ENCODE peak calls at places on chromosome 19, in four cellular contexts. Q, L, S and U are unnamed samples.

GRCh38 chr19:10112037-10112751 is 701 bp downstream of the P2RY11 start:
- DNase-seq in L (no peak), Q (no peak), S (no peak), U (no peak)

GRCh38 chr19:45349126-45349415 is 8.5 kb downstream of the KLC3 start:
- DNase-seq in Q (no peak), L (no peak), S (no peak), U (no peak)

GRCh38 chr19:39502640-39503417 is 4.1 kb downstream of the DLL3 start:
- DNase-seq in Q (peak), L (peak), S (peak), U (peak)

GRCh38 chr19:10921909-10922637 is 6.4 kb downstream of the YIPF2 start:
- DNase-seq in L (no peak), Q (no peak), S (no peak), U (no peak)

GRCh38 chr19:42273407-42274064 is 4.5 kb downstream of the CIC start:
- DNase-seq in Q (no peak), S (no peak), L (peak), U (no peak)

GRCh38 chr19:38527466-38528136 is 90.2 kb downstream of the MAP4K1 start:
- DNase-seq in Q (no peak), S (no peak), L (no peak), U (no peak)

GRCh38 chr19:50003810-50004419 is 21.3 kb downstream of the VRK3 start:
- DNase-seq in L (peak), Q (peak), S (peak), U (peak)

GRCh38 chr19:56301886-56302620 is 12.6 kb downstream of the ZSCAN5A start:
- DNase-seq in L (no peak), S (no peak), Q (no peak), U (no peak)

GRCh38 chr19:46913852-46914430 is 53.1 kb downstream of the ARHGAP35 start:
- DNase-seq in S (peak), Q (peak), L (no peak), U (peak)

GRCh38 chr19:44673510-44673909 is 2.2 kb downstream of the CEACAM19 start:
- DNase-seq in S (no peak), Q (no peak), L (no peak), U (no peak)

GRCh38 chr19:29724102-29724641 is 9.1 kb upstream of the C19orf12 start:
- DNase-seq in S (no peak), Q (no peak), L (no peak), U (no peak)

GRCh38 chr19:44777715-44778347 is at the start of gene CBLC:
- DNase-seq in L (no peak), Q (no peak), S (no peak), U (no peak)

GRCh38 chr19:43625918-43626579 is 6.6 kb upstream of the ZNF428 start:
- DNase-seq in S (peak), L (peak), Q (no peak), U (no peak)

GRCh38 chr19:42422576-42423461 is 4.4 kb downstream of the LIPE start:
- DNase-seq in S (no peak), Q (peak), L (peak), U (peak)

GRCh38 chr19:39517432-39517831 is 2.5 kb downstream of the SELENOV start:
- DNase-seq in S (no peak), L (no peak), Q (no peak), U (no peak)

GRCh38 chr19:30024091-30024490 is 82.1 kb downstream of the URI1 start:
- DNase-seq in L (no peak), S (no peak), Q (no peak), U (no peak)

GRCh38 chr19:47493378-47494210 is 9.6 kb upstream of the KPTN start:
- DNase-seq in S (no peak), Q (no peak), L (no peak), U (no peak)

GRCh38 chr19:2041686-2042484 is 9.2 kb downstream of the MKNK2 start:
- DNase-seq in Q (peak), L (peak), S (peak), U (peak)

GRCh38 chr19:30824809-30825208 is 452.6 kb downstream of the ZNF536 start:
- DNase-seq in S (no peak), L (no peak), Q (no peak), U (no peak)

GRCh38 chr19:3510727-3511126 is 4.6 kb downstream of the FZR1 start:
- DNase-seq in L (no peak), Q (no peak), S (no peak), U (no peak)

GRCh38 chr19:2618611-2619010 is 83.9 kb downstream of the GNG7 start:
- DNase-seq in S (peak), L (no peak), Q (no peak), U (no peak)

GRCh38 chr19:51803529-51803928 is 8.6 kb downstream of the FPR3 start:
- DNase-seq in L (no peak), S (no peak), Q (no peak), U (no peak)

GRCh38 chr19:2049741-2050348 is 1.2 kb downstream of the MKNK2 start:
- DNase-seq in S (peak), L (peak), Q (peak), U (peak)

GRCh38 chr19:27719034-27719433 is 1493.9 kb downstream of the UQCRFS1 start:
- DNase-seq in L (no peak), Q (no peak), S (no peak), U (no peak)

GRCh38 chr19:55368701-55369563 is 1.3 kb downstream of the IL11 start:
- DNase-seq in Q (peak), L (no peak), S (peak), U (peak)

GRCh38 chr19:49609499-49610092 is 18.6 kb downstream of the PRR12 start:
- DNase-seq in S (no peak), Q (no peak), L (no peak), U (no peak)

GRCh38 chr19:4052993-4053422 is 13.7 kb downstream of the ZBTB7A start:
- DNase-seq in L (no peak), Q (no peak), S (peak), U (no peak)

GRCh38 chr19:2507109-2507508 is 31.2 kb downstream of the GADD45B start:
- DNase-seq in S (peak), L (no peak), Q (no peak), U (peak)

GRCh38 chr19:35608250-35608649 is 4.3 kb upstream of the HAUS5 start:
- DNase-seq in S (no peak), Q (no peak), L (no peak), U (no peak)

GRCh38 chr19:10205636-10206035 is 10.9 kb upstream of the DNMT1 start:
- DNase-seq in S (no peak), Q (no peak), L (no peak), U (no peak)

GRCh38 chr19:43651758-43652545 is 12.3 kb upstream of the CADM4 start:
- DNase-seq in L (peak), S (peak), Q (peak), U (peak)

GRCh38 chr19:16153582-16154336 is 10.3 kb downstream of the HSH2D start:
- DNase-seq in L (no peak), S (no peak), Q (no peak), U (no peak)

GRCh38 chr19:34214040-34214439 is 40.3 kb upstream of the GARRE1 start:
- DNase-seq in S (no peak), L (no peak), Q (no peak), U (no peak)

GRCh38 chr19:54179921-54180452 is 7.0 kb upstream of the TMC4 start:
- DNase-seq in S (peak), Q (peak), L (no peak), U (no peak)

GRCh38 chr19:16457195-16457953 is 14.4 kb downstream of the EPS15L1 start:
- DNase-seq in Q (peak), L (peak), S (peak), U (no peak)

GRCh38 chr19:29612121-29612520 is 6.0 kb downstream of the POP4 start:
- DNase-seq in S (no peak), L (no peak), Q (no peak), U (no peak)

GRCh38 chr19:44592451-44592890 is 20.9 kb upstream of the IGSF23 start:
- DNase-seq in S (no peak), L (no peak), Q (no peak), U (no peak)

GRCh38 chr19:9937001-9937411 is 691 bp upstream of the OLFM2 start:
- DNase-seq in Q (no peak), S (no peak), L (no peak), U (peak)

GRCh38 chr19:46718157-46718933 is 1.4 kb upstream of the PRKD2 start:
- DNase-seq in S (no peak), Q (peak), L (no peak), U (peak)

GRCh38 chr19:5136060-5136855 is 167.3 kb downstream of the KDM4B start:
- DNase-seq in L (no peak), S (no peak), Q (no peak), U (no peak)
- TF ChIP-seq CTCF in L (no peak), S (no peak), Q (no peak), U (no peak)

GRCh38 chr19:41187884-41188279 is 5.1 kb upstream of the CYP2S1 start:
- DNase-seq in S (no peak), Q (no peak), L (no peak), U (no peak)
- TF ChIP-seq CTCF in S (no peak), Q (no peak), L (no peak), U (no peak)

GRCh38 chr19:14361824-14362223 is 19.4 kb upstream of the ADGRE5 start:
- DNase-seq in S (peak), Q (peak), L (no peak), U (peak)
- TF ChIP-seq CTCF in S (peak), Q (no peak), L (no peak), U (peak)

DNA sequence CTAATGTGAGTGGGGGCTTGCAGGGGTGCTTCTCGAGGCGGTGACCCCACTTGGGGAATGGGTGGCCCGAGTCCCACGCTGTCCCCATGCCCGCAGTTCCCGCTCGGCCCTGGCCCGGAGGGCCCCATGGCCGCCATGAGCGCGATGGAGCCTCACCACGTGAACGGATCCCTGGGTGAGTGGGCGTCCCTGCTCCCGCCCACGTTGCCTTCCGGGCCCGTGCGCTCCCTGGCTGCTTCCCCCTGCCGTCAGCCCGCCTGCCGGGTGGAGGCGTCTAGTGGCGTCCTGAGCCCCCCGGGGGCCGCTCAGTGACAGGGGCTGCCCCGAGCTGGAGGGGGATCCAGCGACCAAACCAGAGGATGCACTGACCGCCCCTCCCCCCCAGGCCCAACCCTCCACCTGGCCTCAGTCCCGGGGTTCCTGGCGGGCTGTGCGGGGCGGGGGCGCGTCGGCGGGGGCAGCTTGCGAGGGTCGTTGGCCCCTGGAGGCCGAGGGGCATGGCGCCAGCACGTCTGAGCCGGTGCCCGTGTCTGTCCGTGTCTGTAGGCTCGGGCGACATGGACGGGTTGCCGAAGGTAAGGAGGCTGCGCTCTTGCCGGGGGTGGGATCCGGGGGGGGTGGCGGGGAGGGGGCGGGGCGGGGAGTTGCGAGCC is 4.8 kb downstream of the ISYNA1 start:
- DNase-seq in L (peak), Q (peak), S (no peak), U (peak)
- TF ChIP-seq CTCF in L (no peak), Q (no peak), S (no peak), U (no peak)

GRCh38 chr19:37227996-37228395 is 10.0 kb downstream of the ZNF383 start:
- DNase-seq in S (peak), L (no peak), Q (no peak), U (no peak)
- TF ChIP-seq CTCF in S (peak), L (no peak), Q (peak), U (peak)

DNA sequence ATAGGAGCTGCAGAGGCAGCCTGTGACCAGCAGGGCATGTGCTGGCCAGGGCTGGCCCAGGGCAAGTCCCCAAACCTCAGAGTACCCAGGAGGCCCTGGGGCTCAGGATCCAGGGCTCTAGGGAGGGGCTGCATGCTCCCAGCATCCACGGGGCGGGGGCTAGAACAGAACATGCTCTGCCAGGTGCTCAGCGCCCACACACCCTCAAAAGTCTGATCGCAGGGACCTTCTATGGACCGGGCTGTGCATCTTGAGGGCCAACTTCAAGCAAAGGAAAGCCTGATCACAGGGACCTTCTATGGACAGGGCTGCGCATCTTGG is 33.5 kb downstream of the ELL start:
- DNase-seq in Q (no peak), L (no peak), S (no peak), U (no peak)
- TF ChIP-seq CTCF in Q (no peak), L (no peak), S (peak), U (no peak)

GRCh38 chr19:8609210-8610040 is 1.1 kb downstream of the ADAMTS10 start:
- DNase-seq in S (peak), Q (peak), L (peak), U (peak)
- TF ChIP-seq CTCF in S (no peak), Q (no peak), L (no peak), U (no peak)

GRCh38 chr19:738509-739128 is 12.3 kb upstream of the MISP start:
- DNase-seq in L (no peak), S (no peak), Q (no peak), U (no peak)

GRCh38 chr19:742540-743075 is 8.3 kb upstream of the MISP start:
- DNase-seq in Q (no peak), L (no peak), S (no peak), U (no peak)

GRCh38 chr19:743168-743687 is 7.7 kb upstream of the MISP start:
- DNase-seq in L (no peak), Q (peak), S (no peak), U (no peak)

GRCh38 chr19:739998-740715 is 10.8 kb upstream of the MISP start:
- DNase-seq in Q (no peak), S (no peak), L (no peak), U (no peak)

DNA sequence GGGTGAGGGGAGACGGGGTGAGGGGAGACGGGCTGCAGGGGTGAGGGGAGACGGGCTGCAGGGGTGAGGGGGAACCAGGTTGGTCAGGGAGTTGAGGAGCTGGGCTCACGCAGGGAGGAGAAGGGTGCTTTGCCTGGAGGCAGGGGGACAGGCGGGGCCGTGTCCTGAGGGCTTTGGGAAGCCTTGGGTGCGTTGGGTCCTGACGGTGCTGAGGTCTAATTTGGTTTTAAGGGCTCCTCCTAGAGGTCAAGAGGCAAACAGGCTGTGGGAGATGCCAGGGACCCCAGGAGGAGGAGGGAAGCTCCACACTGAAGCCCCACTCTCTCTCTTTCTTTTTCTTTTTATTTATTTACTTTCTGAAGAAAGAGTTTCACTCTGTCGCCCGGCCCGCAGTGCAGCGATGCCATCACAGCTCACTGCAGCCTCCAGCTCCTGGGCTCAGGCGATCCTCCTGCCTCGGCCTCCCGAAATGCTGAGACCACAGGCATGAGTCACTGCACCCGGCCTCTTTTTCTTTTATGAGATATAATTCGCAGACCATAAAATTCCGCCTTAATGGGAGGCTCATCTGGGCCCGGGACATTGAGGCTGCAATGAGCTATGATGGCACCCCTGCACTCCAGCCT is 9.3 kb upstream of the MISP start:
- DNase-seq in S (no peak), Q (peak), L (no peak), U (peak)
- TF ChIP-seq CTCF in S (no peak), Q (no peak), L (no peak), U (peak)